ENCODE peak calls at places on chromosome 21, in ten cellular contexts. T is HCT116, M is prostate gland, K is transverse colon, R is breast epithelium, Y is spleen, V is Panc1, J is SK-N-SH, O is GM23338, D is stomach. X is an unnamed sample.
A peak's percentile ranks its signal among the peaks of the same experiment; 100 is the strongest.

GRCh38 chr21:25331286-25331685 is 276.0 kb downstream of the MRPL39 start:
- DNase-seq in T (no peak), M (no peak), K (no peak), R (no peak), Y (no peak), V (no peak), J (no peak), O (no peak), D (no peak), X (no peak)

GRCh38 chr21:32472890-32473765 is 60.6 kb downstream of the EVA1C start:
- DNase-seq in T (no peak), M (no peak), K (no peak), R (no peak), Y (peak; percentile 38), V (no peak), J (no peak), O (no peak), D (no peak), X (no peak)

GRCh38 chr21:43760391-43760958 is 15.6 kb downstream of the CSTB start:
- DNase-seq in T (no peak), M (no peak), K (no peak), R (no peak), Y (no peak), V (no peak), J (no peak), O (no peak), D (no peak), X (no peak)

GRCh38 chr21:16088121-16088520 is 358.3 kb downstream of the USP25 start:
- DNase-seq in T (no peak), M (no peak), K (no peak), R (no peak), Y (no peak), V (no peak), J (no peak), O (no peak), D (no peak), X (no peak)

GRCh38 chr21:43716376-43717165 is 2.4 kb upstream of the PDXK start:
- DNase-seq in T (no peak), M (no peak), K (peak; percentile 61), R (no peak), Y (no peak), V (no peak), J (no peak), O (no peak), D (no peak), X (no peak)

GRCh38 chr21:16841917-16842316 is 670.9 kb upstream of the CXADR start:
- DNase-seq in T (no peak), M (no peak), K (no peak), R (no peak), Y (no peak), V (no peak), J (peak; percentile 2), O (no peak), D (no peak), X (no peak)

GRCh38 chr21:33332143-33332542 is 7.4 kb downstream of the IFNAR1 start:
- DNase-seq in T (no peak), M (no peak), K (no peak), R (no peak), Y (no peak), V (no peak), J (no peak), O (no peak), D (no peak), X (no peak)

GRCh38 chr21:14591882-14592281 is 45.8 kb upstream of the SAMSN1 start:
- DNase-seq in T (no peak), M (no peak), K (no peak), R (no peak), Y (no peak), V (no peak), J (no peak), O (no peak), D (peak; percentile 50), X (no peak)

DNA sequence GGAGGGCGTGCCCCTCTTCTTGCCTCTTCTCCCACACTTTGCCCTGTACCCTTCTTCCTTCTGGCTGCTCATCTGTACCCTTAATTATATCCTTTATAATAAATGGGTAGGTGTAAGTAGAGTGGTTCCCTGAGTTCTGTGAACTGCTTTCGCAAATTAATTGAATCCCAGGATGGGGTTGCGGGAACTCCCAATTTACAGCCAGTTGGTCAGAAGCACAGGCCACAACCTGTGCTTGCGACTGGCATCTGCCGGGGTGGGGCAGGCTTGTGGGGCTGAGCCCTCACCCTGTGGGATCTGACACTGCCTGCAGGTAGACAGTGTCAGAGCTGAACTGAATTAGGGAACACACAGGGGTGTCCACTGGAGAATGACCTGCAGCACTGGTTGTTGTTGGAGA is 244.9 kb downstream of the KCNJ6 start:
- DNase-seq in T (no peak), M (no peak), K (no peak), R (no peak), Y (no peak), V (no peak), J (no peak), O (no peak), D (no peak), X (no peak)
- TF ChIP-seq POLR2AphosphoS5 in T (no peak), M (no peak), K (no peak), R (no peak), Y (no peak), V (no peak), J (no peak), O (no peak), D (no peak), X (no peak)

GRCh38 chr21:46045154-46045553 is 52.8 kb upstream of the COL6A2 start:
- DNase-seq in T (no peak), M (no peak), K (no peak), R (no peak), Y (no peak), V (no peak), J (no peak), O (no peak), D (no peak), X (no peak)
- H3K27me3 ChIP-seq in T (no peaks in the 10 kb centered on the region), M (no peaks in the 10 kb centered on the region), K (no peaks in the 10 kb centered on the region), R (peaks cover 2% of the 10 kb centered on the region), Y (no peaks in the 10 kb centered on the region), V (no peaks in the 10 kb centered on the region), J (no peaks in the 10 kb centered on the region), O (no peaks in the 10 kb centered on the region), D (no peaks in the 10 kb centered on the region), X (no peaks in the 10 kb centered on the region)

DNA sequence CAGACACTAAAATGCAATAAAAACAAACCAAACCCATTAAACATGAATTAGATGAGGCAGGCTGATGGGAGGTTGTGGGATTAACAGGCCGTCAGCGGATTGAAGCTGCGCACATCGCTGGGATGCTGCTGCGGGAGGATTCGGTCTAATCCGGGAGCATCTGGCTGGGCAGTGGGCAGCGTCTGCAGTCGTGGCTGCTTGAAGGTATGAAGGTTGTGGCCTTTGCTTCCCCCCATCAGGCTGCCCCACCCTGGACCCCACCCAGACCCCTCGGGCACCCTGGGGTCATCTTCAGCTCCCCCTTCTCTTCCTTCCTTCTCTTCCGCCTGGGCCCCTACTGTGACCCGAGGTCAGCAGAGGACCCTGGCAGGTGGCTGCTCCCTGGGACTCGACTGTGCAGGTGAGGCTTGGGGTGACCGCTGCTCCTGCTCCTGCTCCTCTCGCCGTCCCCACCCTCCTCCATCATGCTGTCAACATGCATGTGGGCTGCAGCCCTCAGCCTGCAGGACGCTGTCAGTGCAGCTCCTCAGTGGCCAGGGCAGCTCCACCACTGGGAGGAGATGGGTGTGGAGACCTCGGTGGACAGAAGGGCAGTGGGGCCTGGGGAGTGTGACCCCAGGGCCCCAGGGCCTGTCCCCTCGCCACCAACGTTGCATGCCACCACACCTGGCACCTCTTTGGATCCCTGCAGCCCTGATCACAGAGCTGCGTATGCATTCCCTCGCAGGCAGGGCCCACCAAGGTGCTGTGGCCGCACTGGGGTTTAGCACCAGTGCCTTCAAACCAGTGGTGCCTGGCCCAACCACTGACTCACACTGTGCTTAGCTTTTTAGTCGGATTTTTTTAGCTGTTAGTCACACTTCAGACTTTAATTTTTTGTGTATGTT is 112.2 kb upstream of the COL6A1 start:
- DNase-seq in T (no peak), M (no peak), K (no peak), R (peak; percentile 47), Y (peak; percentile 67), V (no peak), J (no peak), O (no peak), D (peak; percentile 17), X (peak; percentile 53)
- H3K4me3 ChIP-seq in T (no peak overlapping the region), M (no peak overlapping the region), K (no peak overlapping the region), R (no peak overlapping the region), Y (no peak overlapping the region), V (no peak overlapping the region), J (no peak overlapping the region), O (no peak overlapping the region), D (no peak overlapping the region), X (no peak overlapping the region)

GRCh38 chr21:44803651-44804050 is 2.0 kb upstream of the UBE2G2 start:
- DNase-seq in T (no peak), M (no peak), K (no peak), R (no peak), Y (no peak), V (no peak), J (no peak), O (no peak), D (no peak), X (no peak)
- TF ChIP-seq POLR2AphosphoS5 in T (no peak), M (no peak), K (no peak), R (no peak), Y (no peak), V (no peak), J (no peak), O (no peak), D (no peak), X (no peak)

GRCh38 chr21:37748351-37748750 is 167.9 kb downstream of the KCNJ6 start:
- DNase-seq in T (no peak), M (no peak), K (no peak), R (no peak), Y (no peak), V (no peak), J (no peak), O (no peak), D (no peak), X (no peak)

GRCh38 chr21:37746849-37747248 is 169.4 kb downstream of the KCNJ6 start:
- DNase-seq in T (no peak), M (no peak), K (no peak), R (no peak), Y (no peak), V (no peak), J (no peak), O (no peak), D (no peak), X (no peak)

GRCh38 chr21:37753122-37753599 is 163.1 kb downstream of the KCNJ6 start:
- DNase-seq in T (no peak), M (no peak), K (no peak), R (no peak), Y (no peak), V (no peak), J (peak; percentile 12), O (no peak), D (no peak), X (no peak)

GRCh38 chr21:37749132-37749531 is 167.1 kb downstream of the KCNJ6 start:
- DNase-seq in T (no peak), M (no peak), K (no peak), R (no peak), Y (no peak), V (no peak), J (no peak), O (no peak), D (no peak), X (no peak)

DNA sequence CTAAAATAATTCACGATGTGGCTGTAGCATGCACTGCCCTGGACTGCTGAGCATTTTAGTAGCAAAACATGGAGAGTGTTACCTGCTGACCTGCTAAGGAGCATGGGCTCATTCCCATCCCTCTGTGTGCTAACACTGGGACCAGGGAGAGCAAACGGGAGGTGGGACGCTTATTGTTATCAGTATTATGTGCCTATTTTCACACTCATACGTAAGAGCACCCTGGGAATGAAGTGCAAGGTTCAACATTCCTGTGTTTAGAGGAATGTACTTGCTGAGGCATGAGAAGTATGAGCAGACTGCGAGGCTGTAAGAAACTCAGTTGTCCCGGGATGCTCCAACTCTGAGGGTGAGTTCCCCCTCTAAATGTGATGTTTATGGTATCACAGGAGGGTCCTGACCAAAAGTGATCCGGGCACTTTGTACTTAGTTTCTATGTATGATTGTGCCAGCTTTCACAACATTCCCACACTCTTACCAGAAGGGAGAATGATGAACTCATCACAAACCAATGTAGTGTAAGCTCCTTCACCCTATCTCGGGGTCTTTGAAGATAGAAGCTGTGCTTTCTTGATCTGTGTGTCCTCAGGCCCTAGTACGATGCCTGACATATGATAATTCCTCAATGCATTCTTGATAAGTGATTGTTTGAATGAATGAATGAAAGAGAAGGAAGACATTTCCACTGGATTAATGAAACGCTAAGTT is 164.8 kb downstream of the KCNJ6 start:
- DNase-seq in T (no peak), M (no peak), K (no peak), R (no peak), Y (no peak), V (no peak), J (no peak), O (no peak), D (no peak), X (no peak)
- H3K27me3 ChIP-seq in T (peaks cover 47% of the 10 kb centered on the region), M (no peaks in the 10 kb centered on the region), K (no peaks in the 10 kb centered on the region), R (no peaks in the 10 kb centered on the region), Y (no peaks in the 10 kb centered on the region), V (peaks cover 2% of the 10 kb centered on the region), J (no peaks in the 10 kb centered on the region), O (no peaks in the 10 kb centered on the region), D (no peaks in the 10 kb centered on the region), X (no peaks in the 10 kb centered on the region)

X was measured in sigmoid colon.